ENCODE peak calls at places on chromosome 20, in seven cellular contexts. R is effector memory CD4-positive, alpha-beta T cell; S is pancreas; F is adrenal gland; C is PC-3; P is foreskin keratinocyte; J is coronary artery. W is an unnamed sample.

GRCh38 chr20:35363190-35363589 is 48.6 kb downstream of the UQCC1 start:
- DNase-seq in S (no peak), J (no peak), R (no peak), C (no peak), P (no peak), F (no peak), W (no peak)

GRCh38 chr20:23047738-23048214 is 1.7 kb downstream of the THBD start:
- DNase-seq in S (no peak), C (no peak), R (no peak), P (peak), J (peak), F (no peak), W (no peak)

GRCh38 chr20:50089787-50090177 is 23.2 kb downstream of the UBE2V1 start:
- DNase-seq in P (no peak), J (no peak), S (no peak), F (no peak), R (no peak), C (no peak), W (no peak)

GRCh38 chr20:14189794-14190402 is 147.5 kb downstream of the FLRT3 start:
- DNase-seq in F (no peak), J (no peak), P (peak), C (peak), R (no peak), S (no peak), W (no peak)

GRCh38 chr20:61980647-61981583 is 84.8 kb downstream of the TAF4 start:
- DNase-seq in P (no peak), S (no peak), R (no peak), J (no peak), F (peak), C (peak), W (peak)

GRCh38 chr20:6708010-6708409 is 59.5 kb upstream of the BMP2 start:
- DNase-seq in P (peak), S (peak), C (peak), R (no peak), F (peak), J (no peak), W (no peak)

GRCh38 chr20:34615477-34615876 is 57.0 kb downstream of the MAP1LC3A start:
- DNase-seq in S (no peak), J (no peak), P (no peak), C (no peak), F (no peak), R (no peak), W (no peak)

GRCh38 chr20:62066339-62066982 is 780 bp upstream of the TAF4 start:
- DNase-seq in P (peak), R (peak), C (peak), J (no peak), F (peak), S (peak), W (peak)

GRCh38 chr20:41249781-41250281 is 67.7 kb downstream of the ZHX3 start:
- DNase-seq in S (no peak), P (peak), F (peak), R (no peak), C (peak), J (no peak), W (no peak)

GRCh38 chr20:36342721-36343120 is 36.6 kb downstream of the DLGAP4 start:
- DNase-seq in F (no peak), R (no peak), C (no peak), P (no peak), S (no peak), J (no peak), W (no peak)

GRCh38 chr20:50320910-50321796 is 130.5 kb downstream of the CEBPB start:
- DNase-seq in R (no peak), F (peak), J (peak), P (peak), S (peak), C (peak), W (no peak)

GRCh38 chr20:6632187-6632586 is 135.3 kb upstream of the BMP2 start:
- DNase-seq in F (peak), R (no peak), C (no peak), P (peak), J (no peak), S (no peak), W (no peak)

GRCh38 chr20:18372296-18372695 is 84.0 kb downstream of the ZNF133 start:
- DNase-seq in P (no peak), F (no peak), J (no peak), R (no peak), C (no peak), S (no peak), W (no peak)

GRCh38 chr20:63149531-63150207 is 66.3 kb downstream of the YTHDF1 start:
- DNase-seq in P (no peak), J (no peak), C (no peak), R (no peak), F (no peak), S (no peak), W (no peak)

GRCh38 chr20:31906001-31906400 is 35.6 kb downstream of the TTLL9 start:
- DNase-seq in P (no peak), R (no peak), F (no peak), C (no peak), S (no peak), J (no peak), W (no peak)

GRCh38 chr20:33697129-33697528 is 10.9 kb upstream of the E2F1 start:
- DNase-seq in F (peak), J (no peak), C (no peak), P (no peak), S (no peak), R (no peak), W (no peak)

GRCh38 chr20:37007898-37008649 is 56.6 kb upstream of the SAMHD1 start:
- DNase-seq in S (no peak), P (peak), J (no peak), C (peak), R (no peak), F (no peak), W (peak)

GRCh38 chr20:36251426-36251825 is 15.1 kb downstream of the AAR2 start:
- DNase-seq in F (no peak), P (peak), C (no peak), S (no peak), R (no peak), J (no peak), W (no peak)

GRCh38 chr20:50343125-50343489 is 152.5 kb downstream of the CEBPB start:
- DNase-seq in S (no peak), J (no peak), C (no peak), R (no peak), F (no peak), P (no peak), W (peak)

GRCh38 chr20:42191140-42191860 is 573.1 kb upstream of the CHD6 start:
- DNase-seq in S (no peak), F (no peak), R (no peak), C (no peak), J (no peak), P (peak), W (no peak)

GRCh38 chr20:41318271-41318649 is 729 bp upstream of the ZHX3 start:
- DNase-seq in P (no peak), R (no peak), F (no peak), J (no peak), S (no peak), C (no peak), W (no peak)

GRCh38 chr20:23971320-23971719 is 17.3 kb downstream of the GGTLC1 start:
- DNase-seq in C (no peak), F (no peak), P (no peak), J (no peak), S (no peak), R (no peak), W (no peak)

GRCh38 chr20:684676-685319 is 9.2 kb upstream of the SCRT2 start:
- DNase-seq in C (no peak), R (no peak), J (no peak), S (no peak), P (no peak), F (no peak), W (no peak)

GRCh38 chr20:17504898-17505663 is 26.1 kb downstream of the BFSP1 start:
- DNase-seq in P (peak), S (peak), J (peak), R (peak), F (peak), C (peak), W (peak)

GRCh38 chr20:47929368-47930115 is 144.3 kb upstream of the SULF2 start:
- DNase-seq in F (peak), S (no peak), P (peak), R (no peak), J (no peak), C (peak), W (no peak)

GRCh38 chr20:47926731-47927130 is 141.4 kb upstream of the SULF2 start:
- DNase-seq in F (no peak), J (no peak), R (no peak), C (no peak), P (peak), S (no peak), W (no peak)

GRCh38 chr20:47927944-47928343 is 142.7 kb upstream of the SULF2 start:
- DNase-seq in R (no peak), C (peak), P (peak), S (no peak), J (no peak), F (no peak), W (no peak)

GRCh38 chr20:47925603-47926002 is 140.3 kb upstream of the SULF2 start:
- DNase-seq in S (no peak), J (no peak), F (no peak), P (peak), C (peak), R (no peak), W (no peak)

DNA sequence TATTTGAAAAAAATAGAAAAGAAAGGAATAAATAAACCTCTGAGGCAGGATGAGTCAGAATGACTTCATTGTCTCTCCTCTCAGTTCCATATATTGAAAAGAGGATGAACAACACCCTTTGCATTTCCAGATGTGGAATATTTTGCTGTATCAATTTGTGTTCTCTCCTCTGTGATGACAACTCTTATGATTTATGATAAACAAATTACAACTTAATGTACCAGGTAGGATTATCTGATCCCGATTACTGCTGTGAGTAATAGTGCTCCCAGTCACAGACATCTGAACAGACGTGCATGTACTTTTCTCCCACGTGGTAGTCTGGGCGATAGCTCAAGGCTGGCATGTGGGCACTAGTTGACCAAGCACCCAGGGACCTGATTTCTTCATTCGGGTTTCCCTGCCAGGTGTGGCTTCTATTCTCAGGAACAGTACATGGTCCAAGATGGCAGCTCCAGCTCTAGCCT is 142.1 kb upstream of the SULF2 start:
- DNase-seq in R (no peak), J (no peak), F (peak), S (no peak), C (peak), P (peak), W (no peak)
- H3K27ac ChIP-seq in R (no peak), J (no peak), F (no peak), S (no peak), C (peak), P (peak), W (no peak)

GRCh38 chr20:43506238-43506637 is 1.3 kb upstream of the L3MBTL1 start:
- DNase-seq in P (no peak), S (no peak), F (no peak), J (no peak), C (no peak), R (no peak), W (no peak)

GRCh38 chr20:43508604-43509040 is 1.1 kb downstream of the L3MBTL1 start:
- DNase-seq in F (no peak), J (no peak), C (no peak), P (no peak), S (no peak), R (no peak), W (no peak)

GRCh38 chr20:43511879-43512278 is 4.4 kb downstream of the L3MBTL1 start:
- DNase-seq in F (no peak), P (no peak), J (no peak), R (no peak), C (no peak), S (no peak), W (no peak)

GRCh38 chr20:43507150-43508080 is at the start of gene L3MBTL1:
- DNase-seq in F (peak), C (peak), R (no peak), P (peak), S (peak), J (no peak), W (no peak)

GRCh38 chr20:43508106-43508505 is 609 bp downstream of the L3MBTL1 start:
- DNase-seq in P (peak), S (no peak), J (no peak), R (no peak), C (peak), F (no peak), W (no peak)
- H3K27ac ChIP-seq in P (no peak), S (no peak), J (no peak), R (no peak), C (no peak), F (no peak), W (no peak)

GRCh38 chr20:3082306-3082951 is 2.1 kb downstream of the AVP start:
- DNase-seq in C (no peak), J (no peak), P (no peak), R (no peak), S (peak), F (peak), W (no peak)

GRCh38 chr20:3080939-3081388 is 3.6 kb downstream of the AVP start:
- DNase-seq in S (no peak), F (peak), J (no peak), C (no peak), P (no peak), R (no peak), W (no peak)

GRCh38 chr20:3081641-3082040 is 2.9 kb downstream of the AVP start:
- DNase-seq in C (no peak), R (no peak), P (no peak), F (no peak), J (no peak), S (no peak), W (no peak)

GRCh38 chr20:3074812-3075211 is 3.4 kb downstream of the OXT start:
- DNase-seq in R (no peak), S (no peak), P (peak), J (no peak), C (peak), F (no peak), W (no peak)

GRCh38 chr20:3077618-3078134 is 6.3 kb downstream of the OXT start:
- DNase-seq in J (no peak), R (no peak), S (no peak), F (no peak), P (peak), C (no peak), W (no peak)
- H3K27ac ChIP-seq in J (no peak), R (no peak), S (no peak), F (no peak), P (no peak), C (no peak), W (peak)

GRCh38 chr20:58880994-58881752 is 28.7 kb downstream of the GNAS start:
- DNase-seq in F (peak), S (no peak), R (no peak), J (no peak), C (peak), P (no peak), W (no peak)
- H3K27ac ChIP-seq in F (no peak), S (no peak), R (no peak), J (no peak), C (no peak), P (no peak), W (no peak)

GRCh38 chr20:21324126-21324525 is 21.0 kb downstream of the XRN2 start:
- DNase-seq in P (no peak), R (no peak), S (no peak), J (no peak), F (no peak), C (no peak), W (no peak)
- H3K27ac ChIP-seq in P (peak), R (no peak), S (no peak), J (no peak), F (no peak), C (no peak), W (no peak)

GRCh38 chr20:3157817-3158216 is 1.8 kb downstream of the FASTKD5 start:
- DNase-seq in P (no peak), C (no peak), R (no peak), J (no peak), S (no peak), F (no peak), W (no peak)

GRCh38 chr20:3156811-3157619 is 2.6 kb downstream of the FASTKD5 start:
- DNase-seq in R (no peak), J (no peak), C (no peak), F (no peak), S (no peak), P (no peak), W (no peak)

GRCh38 chr20:3161316-3162079 is 1.8 kb upstream of the FASTKD5 start:
- DNase-seq in S (no peak), J (no peak), C (no peak), R (no peak), F (no peak), P (no peak), W (no peak)

GRCh38 chr20:3160418-3160817 is 753 bp upstream of the FASTKD5 start:
- DNase-seq in F (no peak), R (no peak), P (no peak), J (no peak), S (no peak), C (no peak), W (no peak)

DNA sequence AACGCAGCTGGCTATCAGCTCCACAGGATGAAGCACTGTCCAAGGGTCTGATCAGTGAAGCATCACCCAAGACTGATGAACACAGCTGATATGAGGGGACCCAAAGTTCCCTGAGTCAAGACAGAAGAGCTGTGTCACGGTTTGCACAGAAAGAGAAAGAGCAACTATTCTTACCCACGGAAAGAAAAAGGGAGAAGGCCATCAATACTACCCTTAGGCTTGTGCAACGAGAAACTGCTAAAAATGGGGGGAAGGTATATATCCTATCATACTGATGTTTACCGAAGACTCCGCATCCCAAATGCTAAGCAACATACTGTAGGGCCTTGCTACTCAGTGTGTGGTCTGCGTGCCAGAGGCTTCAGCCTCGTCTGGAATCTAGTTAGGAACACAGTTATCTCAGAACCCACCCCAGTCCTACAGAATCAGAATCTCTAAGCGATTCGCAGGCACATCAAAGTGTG is 665 bp downstream of the FASTKD5 start:
- DNase-seq in S (no peak), F (no peak), J (no peak), C (no peak), P (no peak), R (no peak), W (no peak)
- H3K27ac ChIP-seq in S (peak), F (peak), J (peak), C (peak), P (peak), R (peak), W (peak)

W was measured in HL-60.